ENCODE peak calls at places on chromosomes 5 and 9, in eight cellular contexts. K is adrenal gland; U is GM23248; M is naive thymus-derived CD4-positive, alpha-beta T cell; R is mammary epithelial cell; A is right atrium auricular region; T is body of pancreas; O is CD8-positive, alpha-beta T cell. Z is an unnamed sample. For H3K4me1, the result is how much of the 10 kb centered on the place peaks cover.

GRCh38 chr9:86741311-86742215 is 205.7 kb downstream of the GAS1 start:
- DNase-seq in K (no peak), M (no peak), O (no peak), A (peak), U (peak), T (peak), R (peak), Z (no peak)

GRCh38 chr5:151740958-151741373 is 17.5 kb downstream of the ATOX1 start:
- DNase-seq in O (no peak), T (no peak), K (no peak), U (peak), A (no peak), R (peak), M (no peak), Z (no peak)

GRCh38 chr5:128472032-128472431 is 66.0 kb downstream of the FBN2 start:
- DNase-seq in A (no peak), U (no peak), T (no peak), M (no peak), O (no peak), K (no peak), R (no peak), Z (no peak)

GRCh38 chr9:98532574-98532973 is 176.2 kb downstream of the GABBR2 start:
- DNase-seq in A (no peak), K (no peak), U (peak), T (no peak), R (no peak), O (no peak), M (no peak), Z (no peak)

GRCh38 chr9:33750307-33750838 is 45.0 kb upstream of the PRSS3 start:
- DNase-seq in U (peak), A (no peak), M (no peak), R (no peak), K (no peak), T (no peak), O (no peak), Z (no peak)

GRCh38 chr9:16515879-16516289 is 354.6 kb downstream of the BNC2 start:
- DNase-seq in T (no peak), A (no peak), K (peak), O (no peak), U (peak), R (no peak), M (no peak), Z (peak)

GRCh38 chr9:81411961-81412360 is 277.4 kb downstream of the TLE1 start:
- DNase-seq in O (no peak), T (no peak), M (no peak), R (peak), A (no peak), K (no peak), U (peak), Z (no peak)

GRCh38 chr5:154677921-154678320 is 77.3 kb upstream of the LARP1 start:
- DNase-seq in T (no peak), M (no peak), K (no peak), A (no peak), O (no peak), U (peak), R (peak), Z (no peak)

GRCh38 chr9:72533322-72533721 is 11.9 kb downstream of the TMC1 start:
- DNase-seq in O (no peak), A (no peak), K (no peak), R (peak), M (no peak), U (no peak), T (no peak), Z (no peak)

GRCh38 chr9:120761011-120761410 is 32.2 kb downstream of the FBXW2 start:
- DNase-seq in A (no peak), R (no peak), T (no peak), O (no peak), U (no peak), M (no peak), K (no peak), Z (no peak)

GRCh38 chr9:27528278-27528885 is 1.2 kb downstream of the MOB3B start:
- DNase-seq in M (peak), U (peak), O (peak), A (peak), T (peak), R (peak), K (peak), Z (peak)

GRCh38 chr9:130500340-130500771 is 55.6 kb downstream of the ASS1 start:
- DNase-seq in R (no peak), O (no peak), K (no peak), M (no peak), A (no peak), U (no peak), T (no peak), Z (no peak)

GRCh38 chr5:93430139-93430538 is 150.9 kb downstream of the NR2F1-AS1 start:
- DNase-seq in K (no peak), R (no peak), U (no peak), M (no peak), A (no peak), O (no peak), T (no peak), Z (no peak)

DNA sequence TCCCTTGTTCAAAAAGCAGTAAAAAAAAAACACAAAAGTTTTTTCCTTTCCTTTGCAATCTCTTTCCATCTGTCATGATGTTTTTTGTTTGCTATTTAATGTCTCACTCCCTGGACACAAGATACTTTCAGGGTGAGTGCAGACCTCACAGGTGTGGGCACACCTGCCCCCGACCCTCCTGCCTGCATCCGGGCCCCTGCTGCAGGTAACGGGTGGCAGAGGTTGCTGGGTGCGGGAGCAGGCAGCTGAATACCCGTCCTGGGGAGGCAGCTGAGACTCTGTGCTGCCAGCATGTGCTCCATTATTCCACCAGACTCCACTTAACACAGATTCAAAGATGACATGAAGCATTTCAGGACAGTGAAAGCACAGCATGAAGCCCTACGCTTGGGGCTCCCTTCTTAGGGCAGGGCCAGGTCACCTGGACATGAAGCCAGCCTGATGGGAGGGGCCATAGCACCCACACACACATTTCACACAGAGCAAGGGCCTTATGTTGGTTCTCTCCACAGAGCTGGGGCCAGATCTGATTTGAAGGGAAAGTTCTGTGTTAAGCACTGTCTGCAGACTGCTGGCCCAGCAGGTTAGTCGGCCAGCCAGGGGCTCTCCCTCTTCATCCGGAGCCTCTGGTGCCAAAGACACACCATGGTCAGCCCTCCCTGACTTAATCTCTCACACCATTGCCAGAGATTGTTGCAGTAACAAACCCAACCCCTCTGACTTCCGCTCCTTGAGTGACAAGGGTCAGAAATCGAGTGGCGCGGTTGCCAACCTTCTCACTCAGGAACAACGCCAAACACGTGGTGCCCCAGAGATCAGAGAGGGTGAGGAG is 13.0 kb downstream of the NEK6 start:
- DNase-seq in U (peak), T (peak), M (no peak), R (no peak), O (no peak), K (no peak), A (no peak), Z (peak)
- H3K4me1 ChIP-seq in U (under half), T (under half), M (under half), R (half or more), O (under half), K (under half), A (half or more), Z (half or more)

DNA sequence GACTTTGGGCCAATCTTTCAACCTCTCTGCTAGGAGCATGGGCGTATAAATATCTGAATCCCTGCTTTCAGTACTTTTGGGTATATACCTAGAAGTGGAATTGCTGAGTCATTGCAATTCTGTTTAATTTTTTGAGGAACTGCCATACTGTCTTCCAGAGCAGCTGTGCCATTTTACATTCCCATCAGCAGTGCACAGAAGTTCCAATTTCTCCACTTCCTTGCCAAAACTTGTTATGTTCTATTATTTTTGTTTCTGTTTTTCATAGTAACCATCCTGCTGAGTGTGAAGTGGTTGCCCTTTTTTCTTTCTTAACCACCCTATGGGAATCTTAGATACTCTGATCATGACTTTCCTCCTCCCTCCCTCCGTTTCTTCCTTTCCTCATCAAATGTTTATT is 11.1 kb upstream of the CCIN start:
- DNase-seq in U (peak), O (no peak), K (no peak), R (no peak), M (no peak), A (no peak), T (no peak), Z (no peak)
- H3K4me1 ChIP-seq in U (half or more), O (under half), K (under half), R (under half), M (under half), A (under half), T (under half), Z (under half)

GRCh38 chr5:16995372-16995771 is 59.3 kb upstream of the MYO10 start:
- DNase-seq in O (no peak), R (no peak), U (peak), M (no peak), A (no peak), T (no peak), K (no peak), Z (no peak)
- H3K4me1 ChIP-seq in O (under half), R (under half), U (under half), M (under half), A (under half), T (under half), K (under half), Z (under half)

DNA sequence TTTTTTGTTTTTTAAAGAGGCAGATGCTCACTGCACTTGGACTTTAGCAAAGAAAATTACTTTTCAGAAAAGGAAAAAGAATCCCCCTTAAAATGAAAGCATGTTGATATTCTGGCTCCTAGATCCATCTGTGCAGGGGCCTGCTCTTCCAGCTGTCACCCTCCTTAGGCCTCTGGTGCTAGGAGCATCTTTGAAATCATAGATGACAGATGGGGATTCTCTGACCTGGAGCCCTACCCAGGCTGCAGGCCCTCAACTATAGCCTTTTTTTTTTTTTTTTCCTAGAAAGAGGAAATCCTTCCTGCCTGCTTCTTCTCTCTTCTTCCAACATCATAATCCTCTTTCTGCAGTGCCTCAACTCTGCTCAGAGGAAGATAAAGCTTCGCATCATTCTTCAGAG is 16.3 kb upstream of the DCP2 start:
- DNase-seq in O (no peak), R (no peak), K (no peak), M (no peak), U (no peak), A (no peak), T (no peak), Z (no peak)
- H3K4me1 ChIP-seq in O (under half), R (under half), K (under half), M (under half), U (under half), A (under half), T (under half), Z (under half)

Z was measured in tibial nerve.